ENCODE peak calls at places on chromosomes 12 and 14, in eight cellular contexts. X, R, Z, V, D, Q, A and E are unnamed samples. For H3K4me1, the result is how much of the 10 kb centered on the place peaks cover.

GRCh38 chr12:49566361-49566760 is 1.6 kb downstream of the MCRS1 start:
- DNase-seq in X (no peak), R (no peak), Z (no peak), V (no peak), D (no peak), Q (no peak), A (peak), E (no peak)

GRCh38 chr14:65101631-65102440 is 481 bp downstream of the MAX start:
- DNase-seq in X (no peak), R (no peak), Z (no peak), V (peak), D (peak), Q (peak), A (peak), E (peak)

GRCh38 chr12:47277071-47277408 is 197.3 kb upstream of the AMIGO2 start:
- DNase-seq in X (no peak), R (no peak), Z (no peak), V (no peak), D (no peak), Q (peak), A (no peak), E (peak)

GRCh38 chr12:58639323-58639934 is 280.9 kb downstream of the LRIG3 start:
- DNase-seq in X (no peak), R (peak), Z (no peak), V (no peak), D (no peak), Q (no peak), A (no peak), E (no peak)

GRCh38 chr12:21526053-21526452 is at the start of gene SPX:
- DNase-seq in X (no peak), R (no peak), Z (no peak), V (no peak), D (no peak), Q (no peak), A (no peak), E (peak)

GRCh38 chr12:113449299-113449698 is 22.4 kb downstream of the LHX5 start:
- DNase-seq in X (no peak), R (no peak), Z (no peak), V (no peak), D (no peak), Q (no peak), A (no peak), E (no peak)

GRCh38 chr12:94430304-94430703 is 29.4 kb downstream of the CEP83 start:
- DNase-seq in X (no peak), R (no peak), Z (no peak), V (no peak), D (no peak), Q (no peak), A (no peak), E (no peak)

GRCh38 chr14:68548194-68549056 is 244.4 kb downstream of the ZFP36L1 start:
- DNase-seq in X (peak), R (peak), Z (peak), V (no peak), D (peak), Q (peak), A (peak), E (no peak)

GRCh38 chr12:103373088-103373523 is 122.7 kb downstream of the C12orf42 start:
- DNase-seq in X (no peak), R (no peak), Z (no peak), V (no peak), D (no peak), Q (no peak), A (no peak), E (no peak)

GRCh38 chr12:46559311-46559710 is 186.7 kb upstream of the SLC38A2 start:
- DNase-seq in X (no peak), R (peak), Z (no peak), V (no peak), D (no peak), Q (no peak), A (no peak), E (no peak)

GRCh38 chr12:57242691-57243454 is 8.1 kb downstream of the STAC3 start:
- DNase-seq in X (peak), R (peak), Z (peak), V (peak), D (no peak), Q (no peak), A (peak), E (peak)

GRCh38 chr12:42568952-42569916 is 20.3 kb downstream of the PRICKLE1 start:
- DNase-seq in X (peak), R (peak), Z (no peak), V (no peak), D (no peak), Q (no peak), A (no peak), E (no peak)

GRCh38 chr12:75690556-75690955 is 179.1 kb upstream of the KRR1 start:
- DNase-seq in X (peak), R (peak), Z (no peak), V (no peak), D (no peak), Q (no peak), A (no peak), E (no peak)

GRCh38 chr12:56630180-56630632 is at the start of gene BAZ2A:
- DNase-seq in X (peak), R (peak), Z (peak), V (peak), D (peak), Q (peak), A (peak), E (peak)

GRCh38 chr14:20415723-20416622 is 2.7 kb upstream of the TEP1 start:
- DNase-seq in X (peak), R (peak), Z (no peak), V (no peak), D (no peak), Q (no peak), A (no peak), E (no peak)

GRCh38 chr14:72855913-72856312 is 38.0 kb downstream of the DPF3 start:
- DNase-seq in X (no peak), R (peak), Z (no peak), V (no peak), D (no peak), Q (no peak), A (no peak), E (no peak)

GRCh38 chr14:64983439-64984310 is 3.0 kb upstream of the FNTB start:
- DNase-seq in X (no peak), R (peak), Z (no peak), V (no peak), D (no peak), Q (no peak), A (no peak), E (no peak)

GRCh38 chr14:54465654-54466053 is 23.1 kb downstream of the GMFB start:
- DNase-seq in X (no peak), R (no peak), Z (no peak), V (no peak), D (no peak), Q (no peak), A (no peak), E (no peak)

GRCh38 chr14:57761800-57762199 is 104.1 kb downstream of the SLC35F4 start:
- DNase-seq in X (no peak), R (no peak), Z (no peak), V (no peak), D (no peak), Q (no peak), A (no peak), E (no peak)

GRCh38 chr14:64410084-64410774 is 22.1 kb downstream of the MTHFD1 start:
- DNase-seq in X (no peak), R (peak), Z (no peak), V (no peak), D (no peak), Q (no peak), A (no peak), E (no peak)

GRCh38 chr12:13941258-13942249 is 39.8 kb downstream of the GRIN2B start:
- DNase-seq in X (peak), R (peak), Z (no peak), V (no peak), D (no peak), Q (no peak), A (no peak), E (peak)

GRCh38 chr12:89156862-89157262 is 195.4 kb downstream of the DUSP6 start:
- DNase-seq in X (no peak), R (peak), Z (no peak), V (no peak), D (no peak), Q (no peak), A (no peak), E (no peak)

GRCh38 chr12:7844131-7844530 is 28.6 kb downstream of the SLC2A14 start:
- DNase-seq in X (peak), R (peak), Z (no peak), V (no peak), D (no peak), Q (no peak), A (no peak), E (no peak)
- H3K4me1 ChIP-seq in X (under half), R (under half), Z (under half), V (under half), D (under half), Q (under half), A (under half), E (under half)

DNA sequence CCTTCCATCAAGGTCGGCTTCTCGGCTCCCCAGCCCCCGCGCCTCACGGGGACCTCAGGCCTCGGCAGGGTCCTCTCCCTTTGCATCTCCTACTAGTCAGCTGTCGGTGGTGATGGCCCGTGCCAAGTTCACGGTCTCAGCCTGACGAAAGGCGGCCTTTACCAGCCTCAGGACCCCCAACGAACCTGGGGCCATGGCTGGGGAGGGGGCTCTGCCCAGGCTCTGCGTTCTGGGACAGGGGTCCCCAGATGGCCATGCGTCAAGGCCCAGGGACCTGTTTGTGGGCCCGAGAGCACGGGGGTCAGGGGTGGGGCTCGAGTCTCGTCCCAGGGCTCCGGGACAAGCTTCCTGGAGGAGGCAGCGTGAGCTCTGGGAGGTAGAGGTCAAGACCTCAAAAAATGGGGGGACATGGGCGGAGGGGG is 32.8 kb upstream of the DEGS2 start:
- DNase-seq in X (peak), R (no peak), Z (peak), V (no peak), D (peak), Q (peak), A (peak), E (peak)
- H3K4me3 ChIP-seq in X (peak), R (peak), Z (peak), V (peak), D (no peak), Q (peak), A (peak), E (peak)

GRCh38 chr14:69855180-69855817 is 23.9 kb upstream of the SMOC1 start:
- DNase-seq in X (no peak), R (peak), Z (no peak), V (no peak), D (no peak), Q (no peak), A (no peak), E (no peak)
- H3K4me1 ChIP-seq in X (under half), R (under half), Z (under half), V (under half), D (under half), Q (under half), A (under half), E (under half)

GRCh38 chr14:90828642-90829487 is 12.6 kb upstream of the TTC7B start:
- DNase-seq in X (peak), R (no peak), Z (no peak), V (no peak), D (peak), Q (no peak), A (peak), E (no peak)
- H3K4me3 ChIP-seq in X (peak), R (peak), Z (peak), V (peak), D (no peak), Q (peak), A (peak), E (no peak)

DNA sequence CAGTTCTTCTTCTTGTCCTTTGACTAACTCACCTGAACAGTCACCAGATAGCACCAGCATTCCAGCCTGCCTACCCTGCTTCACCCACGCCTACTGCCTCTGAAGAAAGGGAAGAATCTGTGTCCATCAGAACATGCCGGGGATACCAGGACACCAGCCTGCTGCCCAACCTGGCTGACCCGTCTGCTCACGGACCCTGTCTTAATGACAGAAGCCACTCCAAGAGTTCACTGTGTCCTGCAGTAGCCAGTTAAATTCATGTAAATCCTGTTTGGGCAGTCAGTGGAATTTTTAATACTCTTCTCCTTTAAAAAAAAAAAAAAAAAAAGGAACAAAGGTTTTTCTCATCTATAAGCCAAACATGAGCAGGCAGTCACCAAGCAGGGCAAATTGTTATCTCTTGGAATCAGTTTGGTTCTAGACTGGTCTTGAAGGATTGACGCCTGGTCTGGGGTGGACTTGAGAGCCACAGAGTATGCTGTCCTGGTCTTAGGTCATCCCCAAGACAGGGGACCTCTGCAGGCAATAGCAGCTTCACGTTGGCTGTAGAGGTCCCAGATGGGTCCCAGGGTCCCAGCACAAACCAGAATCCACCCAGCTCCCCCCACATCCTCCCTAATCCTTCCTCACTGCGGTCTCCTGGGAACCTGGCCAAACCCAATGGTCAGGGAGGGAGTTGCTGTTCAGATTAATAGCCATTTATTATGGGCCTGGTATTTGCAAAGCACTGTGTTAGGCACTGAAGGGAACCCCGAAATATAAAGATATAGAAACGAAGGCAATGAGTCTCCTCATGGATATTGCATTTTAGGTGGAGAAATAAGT is 181.1 kb upstream of the HIF1A start:
- DNase-seq in X (peak), R (peak), Z (no peak), V (no peak), D (no peak), Q (no peak), A (no peak), E (no peak)
- H3K4me1 ChIP-seq in X (half or more), R (under half), Z (under half), V (half or more), D (under half), Q (under half), A (under half), E (half or more)

GRCh38 chr14:75981426-75981825 is 369 bp downstream of the TGFB3 start:
- DNase-seq in X (peak), R (peak), Z (no peak), V (no peak), D (no peak), Q (no peak), A (no peak), E (no peak)

GRCh38 chr14:75982724-75983358 is 1.0 kb upstream of the TGFB3 start:
- DNase-seq in X (peak), R (peak), Z (peak), V (peak), D (peak), Q (peak), A (peak), E (peak)

GRCh38 chr14:75980856-75981255 is 939 bp downstream of the TGFB3 start:
- DNase-seq in X (peak), R (no peak), Z (peak), V (no peak), D (no peak), Q (peak), A (peak), E (peak)

GRCh38 chr14:75979641-75980422 is 2.0 kb downstream of the TGFB3 start:
- DNase-seq in X (no peak), R (no peak), Z (peak), V (no peak), D (no peak), Q (peak), A (peak), E (no peak)

DNA sequence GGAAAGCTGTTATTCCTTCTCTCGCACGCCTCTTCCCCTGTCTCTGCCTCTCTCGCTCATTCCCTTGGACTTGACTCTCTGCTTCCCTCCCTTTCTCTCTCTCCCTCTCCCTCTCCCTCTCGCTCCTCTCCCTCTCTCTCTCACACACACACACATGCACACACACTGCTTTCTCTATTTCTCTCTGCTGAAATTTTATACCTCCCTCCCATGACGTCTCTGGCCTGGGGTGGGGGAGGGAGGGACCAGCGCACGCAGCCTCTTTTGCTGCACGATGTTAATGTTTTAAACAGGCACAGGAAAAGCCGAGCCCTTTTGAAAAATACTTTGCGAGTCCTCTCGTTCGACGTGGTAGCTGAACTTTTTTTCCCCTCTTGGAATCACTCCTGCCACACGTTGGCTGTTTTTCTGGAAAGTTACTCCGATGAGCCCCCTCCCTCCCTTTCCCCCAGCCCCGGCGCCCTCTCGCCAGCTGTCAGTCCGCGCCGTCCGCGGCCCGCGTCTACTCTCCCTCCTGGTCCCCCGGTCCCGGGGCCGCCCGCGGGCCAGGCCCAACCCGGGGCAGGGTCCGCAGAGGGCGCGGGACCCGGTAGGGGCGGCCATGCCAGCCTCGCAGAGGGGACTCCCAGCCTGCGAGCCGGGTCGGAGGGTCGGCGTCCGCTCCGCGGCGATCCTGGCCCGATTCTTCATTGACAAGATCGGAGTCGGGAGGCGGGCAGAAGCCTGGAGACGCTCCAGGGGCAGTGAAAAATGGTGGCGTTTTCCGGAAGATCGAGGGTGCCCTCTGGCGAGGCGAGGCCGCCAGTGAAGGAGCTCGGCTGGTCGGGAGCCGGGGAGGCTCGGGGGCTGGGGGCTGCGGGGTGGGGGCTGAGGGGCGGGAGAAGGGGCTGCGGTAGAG is at the start of gene TGFB3:
- DNase-seq in X (peak), R (peak), Z (peak), V (peak), D (peak), Q (peak), A (peak), E (peak)
- H3K4me3 ChIP-seq in X (peak), R (peak), Z (peak), V (peak), D (peak), Q (peak), A (peak), E (peak)

DNA sequence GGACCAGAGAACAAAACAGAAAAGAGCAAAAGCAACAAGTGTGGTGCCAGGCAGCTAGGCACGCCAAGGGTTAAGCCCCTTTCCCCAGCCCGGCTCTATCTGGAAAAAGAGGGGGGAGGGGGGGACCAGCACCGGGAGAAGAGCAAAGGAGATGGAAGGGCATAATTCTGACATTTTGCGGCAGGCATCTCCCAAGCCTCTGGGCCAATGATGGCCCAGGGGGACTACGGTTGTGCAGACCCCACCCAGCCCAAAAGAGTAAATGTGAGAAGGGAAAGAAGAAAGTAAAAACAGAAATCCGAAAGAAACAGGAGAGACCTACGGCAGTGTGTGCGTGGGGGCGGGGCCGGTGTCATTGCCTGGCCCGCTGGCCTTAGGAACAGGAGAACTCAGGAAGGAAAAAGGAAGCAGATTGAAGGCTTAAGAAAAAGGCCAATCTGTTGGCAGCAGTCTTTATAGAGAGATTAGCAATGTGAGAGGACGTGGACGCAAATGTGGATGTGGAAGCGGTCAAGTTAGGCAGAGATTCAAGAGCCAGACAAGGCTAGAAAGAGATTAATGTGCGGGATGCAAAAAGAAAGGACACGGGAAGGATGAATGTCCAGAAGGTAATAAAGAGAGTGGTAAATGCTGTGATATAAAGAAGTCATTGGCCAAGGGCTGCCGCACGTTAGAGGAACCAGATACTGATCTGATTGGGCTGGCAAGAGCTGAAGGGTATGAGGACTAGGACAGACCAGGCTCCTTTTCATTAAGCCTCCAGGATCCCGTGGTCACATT is 59.2 kb downstream of the DHRS2 start:
- DNase-seq in X (no peak), R (no peak), Z (peak), V (no peak), D (no peak), Q (peak), A (no peak), E (no peak)
- H3K4me1 ChIP-seq in X (under half), R (under half), Z (under half), V (under half), D (under half), Q (under half), A (under half), E (under half)